ENCODE peak calls at places on chromosomes 7 and 10, in seven cellular contexts. One of them, this sample, is unnamed.
A peak's percentile ranks its signal among the peaks of the same experiment; 100 is the strongest.

GRCh38 chr7:151503902-151504714 is 15.6 kb downstream of the RHEB start:
- DNase-seq in uterus: peak; percentile 27
- DNase-seq in DND-41: no peak
- DNase-seq in CD8-positive, alpha-beta T cell: no peak
- DNase-seq in colonic mucosa: no peak
- DNase-seq in ovary: no peak
- DNase-seq in tibial artery: peak; percentile 73
- DNase-seq in this sample: peak; percentile 66

GRCh38 chr7:155357573-155358041 is 59.9 kb downstream of the INSIG1 start:
- DNase-seq in uterus: no peak
- DNase-seq in DND-41: no peak
- DNase-seq in CD8-positive, alpha-beta T cell: no peak
- DNase-seq in colonic mucosa: no peak
- DNase-seq in ovary: no peak
- DNase-seq in tibial artery: no peak
- DNase-seq in this sample: peak; percentile 53

GRCh38 chr7:141697211-141697871 is 4.6 kb downstream of the DENND11 start:
- DNase-seq in uterus: no peak
- DNase-seq in DND-41: no peak
- DNase-seq in CD8-positive, alpha-beta T cell: no peak
- DNase-seq in colonic mucosa: no peak
- DNase-seq in ovary: no peak
- DNase-seq in tibial artery: no peak
- DNase-seq in this sample: peak; percentile 8

GRCh38 chr7:3461923-3462322 is 160.9 kb downstream of the SDK1 start:
- DNase-seq in uterus: no peak
- DNase-seq in DND-41: peak; percentile 71
- DNase-seq in CD8-positive, alpha-beta T cell: peak; percentile 56
- DNase-seq in colonic mucosa: no peak
- DNase-seq in ovary: no peak
- DNase-seq in tibial artery: no peak
- DNase-seq in this sample: no peak

GRCh38 chr7:92586403-92586802 is 3.8 kb downstream of the FAM133B start:
- DNase-seq in uterus: no peak
- DNase-seq in DND-41: no peak
- DNase-seq in CD8-positive, alpha-beta T cell: no peak
- DNase-seq in colonic mucosa: no peak
- DNase-seq in ovary: no peak
- DNase-seq in tibial artery: no peak
- DNase-seq in this sample: no peak

GRCh38 chr10:44385726-44386438 is 985 bp upstream of the CXCL12 start:
- DNase-seq in uterus: peak; percentile 37
- DNase-seq in DND-41: no peak
- DNase-seq in CD8-positive, alpha-beta T cell: no peak
- DNase-seq in colonic mucosa: no peak
- DNase-seq in ovary: peak; percentile 46
- DNase-seq in tibial artery: peak; percentile 68
- DNase-seq in this sample: no peak

GRCh38 chr7:114784756-114785155 is 137.1 kb upstream of the MDFIC start:
- DNase-seq in uterus: no peak
- DNase-seq in DND-41: no peak
- DNase-seq in CD8-positive, alpha-beta T cell: no peak
- DNase-seq in colonic mucosa: no peak
- DNase-seq in ovary: no peak
- DNase-seq in tibial artery: no peak
- DNase-seq in this sample: no peak

GRCh38 chr10:110391541-110391940 is 86.8 kb upstream of the SMNDC1 start:
- DNase-seq in uterus: no peak
- DNase-seq in DND-41: no peak
- DNase-seq in CD8-positive, alpha-beta T cell: no peak
- DNase-seq in colonic mucosa: no peak
- DNase-seq in ovary: no peak
- DNase-seq in tibial artery: no peak
- DNase-seq in this sample: no peak

GRCh38 chr7:91348686-91349085 is 84.5 kb downstream of the FZD1 start:
- DNase-seq in uterus: no peak
- DNase-seq in DND-41: no peak
- DNase-seq in CD8-positive, alpha-beta T cell: no peak
- DNase-seq in colonic mucosa: no peak
- DNase-seq in ovary: no peak
- DNase-seq in tibial artery: no peak
- DNase-seq in this sample: no peak

GRCh38 chr10:22479419-22479818 is 134.1 kb downstream of the SPAG6 start:
- DNase-seq in uterus: no peak
- DNase-seq in DND-41: peak; percentile 68
- DNase-seq in CD8-positive, alpha-beta T cell: no peak
- DNase-seq in colonic mucosa: no peak
- DNase-seq in ovary: no peak
- DNase-seq in tibial artery: no peak
- DNase-seq in this sample: no peak

GRCh38 chr7:51325937-51326336 is 9.3 kb upstream of the COBL start:
- DNase-seq in uterus: no peak
- DNase-seq in DND-41: no peak
- DNase-seq in CD8-positive, alpha-beta T cell: no peak
- DNase-seq in colonic mucosa: no peak
- DNase-seq in ovary: no peak
- DNase-seq in tibial artery: no peak
- DNase-seq in this sample: no peak

GRCh38 chr7:157440346-157441022 is 103.7 kb downstream of the DNAJB6 start:
- DNase-seq in uterus: no peak
- DNase-seq in DND-41: no peak
- DNase-seq in CD8-positive, alpha-beta T cell: no peak
- DNase-seq in colonic mucosa: no peak
- DNase-seq in ovary: no peak
- DNase-seq in tibial artery: no peak
- DNase-seq in this sample: no peak

GRCh38 chr7:47391726-47392125 is 190.2 kb downstream of the TNS3 start:
- DNase-seq in uterus: no peak
- DNase-seq in DND-41: no peak
- DNase-seq in CD8-positive, alpha-beta T cell: no peak
- DNase-seq in colonic mucosa: no peak
- DNase-seq in ovary: no peak
- DNase-seq in tibial artery: peak; percentile 46
- DNase-seq in this sample: no peak

GRCh38 chr10:79081353-79082034 is 12.7 kb downstream of the ZMIZ1 start:
- DNase-seq in uterus: no peak
- DNase-seq in DND-41: no peak
- DNase-seq in CD8-positive, alpha-beta T cell: no peak
- DNase-seq in colonic mucosa: no peak
- DNase-seq in ovary: no peak
- DNase-seq in tibial artery: no peak
- DNase-seq in this sample: peak; percentile 83

GRCh38 chr7:94676431-94676830 is 20.5 kb upstream of the SGCE start:
- DNase-seq in uterus: no peak
- DNase-seq in DND-41: no peak
- DNase-seq in CD8-positive, alpha-beta T cell: no peak
- DNase-seq in colonic mucosa: no peak
- DNase-seq in ovary: no peak
- DNase-seq in tibial artery: no peak
- DNase-seq in this sample: no peak

GRCh38 chr10:132395704-132396494 is 1.1 kb upstream of the PWWP2B start:
- DNase-seq in uterus: peak; percentile 67
- DNase-seq in DND-41: no peak
- DNase-seq in CD8-positive, alpha-beta T cell: peak; percentile 34
- DNase-seq in colonic mucosa: peak; percentile 83
- DNase-seq in ovary: peak; percentile 88
- DNase-seq in tibial artery: peak; percentile 89
- DNase-seq in this sample: peak; percentile 55

GRCh38 chr10:6207658-6208057 is 4.9 kb downstream of the PFKFB3 start:
- DNase-seq in uterus: no peak
- DNase-seq in DND-41: no peak
- DNase-seq in CD8-positive, alpha-beta T cell: no peak
- DNase-seq in colonic mucosa: no peak
- DNase-seq in ovary: no peak
- DNase-seq in tibial artery: no peak
- DNase-seq in this sample: no peak

GRCh38 chr10:85402541-85402940 is 964.1 kb downstream of the GRID1 start:
- DNase-seq in uterus: no peak
- DNase-seq in DND-41: no peak
- DNase-seq in CD8-positive, alpha-beta T cell: no peak
- DNase-seq in colonic mucosa: no peak
- DNase-seq in ovary: no peak
- DNase-seq in tibial artery: no peak
- DNase-seq in this sample: no peak

GRCh38 chr10:85407093-85407492 is 959.5 kb downstream of the GRID1 start:
- DNase-seq in uterus: no peak
- DNase-seq in DND-41: no peak
- DNase-seq in CD8-positive, alpha-beta T cell: no peak
- DNase-seq in colonic mucosa: no peak
- DNase-seq in ovary: no peak
- DNase-seq in tibial artery: no peak
- DNase-seq in this sample: no peak

DNA sequence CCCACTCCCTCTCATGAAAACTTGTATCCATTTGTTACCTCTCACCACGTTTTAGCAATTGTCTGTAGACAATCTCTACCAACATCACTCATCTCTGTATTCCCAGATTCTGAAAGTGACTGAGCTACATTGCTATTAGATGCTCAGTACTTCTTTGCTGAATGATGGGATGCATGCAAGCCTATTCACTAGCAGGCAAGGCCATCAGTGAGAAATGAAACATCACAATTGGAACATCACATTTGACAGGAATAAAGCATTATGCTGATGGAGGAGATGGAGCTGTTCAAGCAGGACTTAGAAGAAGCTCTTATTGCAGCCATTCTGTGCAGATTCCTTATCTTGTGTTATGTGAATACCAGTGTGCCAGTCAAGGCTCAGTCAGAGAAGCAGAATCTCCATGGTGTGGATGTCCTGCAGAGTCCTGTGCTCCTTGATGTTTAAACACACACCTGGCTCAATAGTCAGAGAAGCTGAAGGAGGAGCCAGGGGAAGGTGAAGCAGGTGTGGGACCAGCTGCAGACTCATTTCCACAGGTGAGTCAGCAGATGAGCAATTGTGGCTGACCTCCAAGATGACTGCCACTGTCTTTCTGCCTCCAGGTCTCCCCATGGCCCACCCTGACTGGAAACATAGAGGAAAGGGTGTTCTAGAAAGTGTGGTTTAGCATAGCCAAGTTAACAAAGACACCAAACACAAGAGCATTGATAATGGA is 965.5 kb downstream of the GRID1 start:
- DNase-seq in uterus: no peak
- DNase-seq in DND-41: no peak
- DNase-seq in CD8-positive, alpha-beta T cell: no peak
- DNase-seq in colonic mucosa: no peak
- DNase-seq in ovary: no peak
- DNase-seq in tibial artery: no peak
- DNase-seq in this sample: no peak
- H3K4me3 ChIP-seq in uterus: no peak overlapping the region
- H3K4me3 ChIP-seq in DND-41: no peak overlapping the region
- H3K4me3 ChIP-seq in CD8-positive, alpha-beta T cell: no peak overlapping the region
- H3K4me3 ChIP-seq in colonic mucosa: no peak overlapping the region
- H3K4me3 ChIP-seq in ovary: no peak overlapping the region
- H3K4me3 ChIP-seq in tibial artery: no peak overlapping the region
- H3K4me3 ChIP-seq in this sample: no peak overlapping the region

DNA sequence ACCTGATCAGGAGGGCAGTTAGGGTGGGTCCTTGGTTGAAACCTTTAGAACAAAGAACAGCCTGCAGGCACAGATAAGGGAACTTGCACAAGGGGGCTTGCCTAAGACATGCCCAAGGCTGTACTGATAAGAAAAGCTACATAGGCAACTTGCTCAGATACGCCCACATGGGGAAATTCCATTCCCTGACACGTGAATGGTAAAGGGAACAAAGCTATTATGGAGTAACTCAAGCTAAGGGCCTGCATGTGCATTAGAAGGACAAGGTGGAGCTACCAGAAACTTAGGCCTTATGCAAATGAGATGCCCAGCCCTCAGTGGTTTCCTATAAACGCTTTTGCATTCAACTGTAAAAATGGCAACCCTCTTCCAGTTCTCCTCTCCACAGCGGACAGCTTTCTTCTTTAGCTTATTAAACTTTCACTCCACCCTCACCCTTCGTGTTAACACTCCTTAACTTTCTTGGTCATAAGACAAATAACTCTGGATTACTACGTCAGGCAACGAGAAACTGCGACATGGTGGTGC is 1192.1 kb upstream of the CELF2 start:
- DNase-seq in uterus: no peak
- DNase-seq in DND-41: no peak
- DNase-seq in CD8-positive, alpha-beta T cell: no peak
- DNase-seq in colonic mucosa: no peak
- DNase-seq in ovary: no peak
- DNase-seq in tibial artery: no peak
- DNase-seq in this sample: no peak
- H3K9me3 ChIP-seq in uterus: no peaks in the 10 kb centered on the region
- H3K9me3 ChIP-seq in DND-41: no peaks in the 10 kb centered on the region
- H3K9me3 ChIP-seq in CD8-positive, alpha-beta T cell: no peaks in the 10 kb centered on the region
- H3K9me3 ChIP-seq in colonic mucosa: no peaks in the 10 kb centered on the region
- H3K9me3 ChIP-seq in ovary: no peaks in the 10 kb centered on the region
- H3K9me3 ChIP-seq in tibial artery: no peaks in the 10 kb centered on the region
- H3K9me3 ChIP-seq in this sample: no peaks in the 10 kb centered on the region

DNA sequence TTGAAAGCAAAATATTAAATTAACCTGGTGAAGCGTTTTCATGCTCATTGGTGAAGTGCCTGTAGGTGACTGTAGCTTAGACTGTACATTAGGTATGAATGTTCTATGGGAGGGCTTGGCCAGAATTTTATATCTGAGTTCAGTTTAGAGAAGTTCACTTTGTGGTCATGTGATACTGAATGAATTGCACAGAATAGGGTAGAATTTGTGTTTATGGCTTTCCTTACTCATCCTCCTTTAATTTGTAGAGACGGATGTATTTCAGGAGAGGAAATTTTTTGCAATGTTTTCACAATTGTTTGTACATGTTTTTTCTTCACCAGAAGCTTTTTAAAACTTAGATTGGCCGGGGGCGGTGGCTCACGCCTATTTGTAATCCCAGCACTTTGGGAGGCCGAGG is 32.3 kb downstream of the REEP3 start:
- DNase-seq in uterus: no peak
- DNase-seq in DND-41: no peak
- DNase-seq in CD8-positive, alpha-beta T cell: no peak
- DNase-seq in colonic mucosa: no peak
- DNase-seq in ovary: no peak
- DNase-seq in tibial artery: no peak
- DNase-seq in this sample: peak; percentile 21
- H3K4me3 ChIP-seq in uterus: no peak overlapping the region
- H3K4me3 ChIP-seq in DND-41: no peak overlapping the region
- H3K4me3 ChIP-seq in CD8-positive, alpha-beta T cell: no peak overlapping the region
- H3K4me3 ChIP-seq in colonic mucosa: no peak overlapping the region
- H3K4me3 ChIP-seq in ovary: no peak overlapping the region
- H3K4me3 ChIP-seq in tibial artery: no peak overlapping the region
- H3K4me3 ChIP-seq in this sample: no peak overlapping the region

GRCh38 chr7:150336746-150337145 is 4.7 kb downstream of the RARRES2 start:
- DNase-seq in uterus: no peak
- DNase-seq in DND-41: no peak
- DNase-seq in CD8-positive, alpha-beta T cell: no peak
- DNase-seq in colonic mucosa: no peak
- DNase-seq in ovary: no peak
- DNase-seq in tibial artery: no peak
- DNase-seq in this sample: no peak

GRCh38 chr7:150337659-150338081 is 3.8 kb downstream of the RARRES2 start:
- DNase-seq in uterus: no peak
- DNase-seq in DND-41: no peak
- DNase-seq in CD8-positive, alpha-beta T cell: no peak
- DNase-seq in colonic mucosa: no peak
- DNase-seq in ovary: no peak
- DNase-seq in tibial artery: no peak
- DNase-seq in this sample: no peak

GRCh38 chr7:150335774-150336112 is 5.7 kb downstream of the RARRES2 start:
- DNase-seq in uterus: no peak
- DNase-seq in DND-41: no peak
- DNase-seq in CD8-positive, alpha-beta T cell: no peak
- DNase-seq in colonic mucosa: no peak
- DNase-seq in ovary: no peak
- DNase-seq in tibial artery: peak; percentile 61
- DNase-seq in this sample: no peak

GRCh38 chr7:150338166-150338829 is 3.1 kb downstream of the RARRES2 start:
- DNase-seq in uterus: no peak
- DNase-seq in DND-41: no peak
- DNase-seq in CD8-positive, alpha-beta T cell: no peak
- DNase-seq in colonic mucosa: no peak
- DNase-seq in ovary: no peak
- DNase-seq in tibial artery: no peak
- DNase-seq in this sample: no peak

GRCh38 chr7:150337179-150337578 is 4.2 kb downstream of the RARRES2 start:
- DNase-seq in uterus: no peak
- DNase-seq in DND-41: no peak
- DNase-seq in CD8-positive, alpha-beta T cell: no peak
- DNase-seq in colonic mucosa: peak; percentile 71
- DNase-seq in ovary: no peak
- DNase-seq in tibial artery: no peak
- DNase-seq in this sample: no peak
- H3K9me3 ChIP-seq in uterus: no peaks in the 10 kb centered on the region
- H3K9me3 ChIP-seq in DND-41: no peaks in the 10 kb centered on the region
- H3K9me3 ChIP-seq in CD8-positive, alpha-beta T cell: no peaks in the 10 kb centered on the region
- H3K9me3 ChIP-seq in colonic mucosa: no peaks in the 10 kb centered on the region
- H3K9me3 ChIP-seq in ovary: no peaks in the 10 kb centered on the region
- H3K9me3 ChIP-seq in tibial artery: no peaks in the 10 kb centered on the region
- H3K9me3 ChIP-seq in this sample: no peaks in the 10 kb centered on the region

This sample was measured in MG63.